ENCODE peak calls at places on chromosome 17, in nine cellular contexts. E, W, M, T, F, Z, A, S and G are unnamed samples.

GRCh38 chr17:48506246-48506645 is 24.6 kb downstream of the HOXB1 start:
- DNase-seq in E (no peak), W (no peak), M (no peak), T (no peak), F (no peak), Z (no peak), A (no peak), S (no peak), G (no peak)

GRCh38 chr17:80946449-80946848 is 45.2 kb upstream of the CHMP6 start:
- DNase-seq in E (no peak), W (no peak), M (no peak), T (no peak), F (no peak), Z (no peak), A (no peak), S (no peak), G (no peak)

GRCh38 chr17:49196520-49196919 is 13.9 kb downstream of the GNGT2 start:
- DNase-seq in E (no peak), W (no peak), M (no peak), T (no peak), F (no peak), Z (no peak), A (no peak), S (no peak), G (no peak)

GRCh38 chr17:52790359-52790955 is 631.9 kb upstream of the CA10 start:
- DNase-seq in E (no peak), W (no peak), M (no peak), T (no peak), F (no peak), Z (peak), A (no peak), S (peak), G (no peak)

GRCh38 chr17:57045868-57046671 is 39.0 kb upstream of the AKAP1 start:
- DNase-seq in E (peak), W (peak), M (no peak), T (no peak), F (no peak), Z (no peak), A (no peak), S (no peak), G (no peak)

GRCh38 chr17:49676276-49676868 is 1.5 kb downstream of the SPOP start:
- DNase-seq in E (peak), W (no peak), M (no peak), T (peak), F (peak), Z (peak), A (no peak), S (peak), G (peak)

GRCh38 chr17:76427457-76428231 is 25.3 kb downstream of the UBE2O start:
- DNase-seq in E (no peak), W (no peak), M (no peak), T (no peak), F (peak), Z (peak), A (no peak), S (peak), G (no peak)

GRCh38 chr17:27376637-27377547 is 79.4 kb upstream of the KSR1 start:
- DNase-seq in E (no peak), W (no peak), M (no peak), T (no peak), F (peak), Z (no peak), A (no peak), S (peak), G (no peak)

GRCh38 chr17:76053230-76054111 is 18.8 kb downstream of the SRP68 start:
- DNase-seq in E (no peak), W (no peak), M (no peak), T (no peak), F (peak), Z (peak), A (no peak), S (peak), G (no peak)

GRCh38 chr17:21774263-21774662 is 81.9 kb downstream of the KCNJ18 start:
- DNase-seq in E (no peak), W (no peak), M (no peak), T (no peak), F (no peak), Z (no peak), A (no peak), S (no peak), G (no peak)

GRCh38 chr17:61159415-61159814 is 240.2 kb upstream of the TBX2 start:
- DNase-seq in E (peak), W (no peak), M (no peak), T (no peak), F (peak), Z (peak), A (no peak), S (peak), G (no peak)

GRCh38 chr17:65434251-65434650 is 127.2 kb downstream of the AXIN2 start:
- DNase-seq in E (no peak), W (no peak), M (no peak), T (no peak), F (no peak), Z (no peak), A (no peak), S (peak), G (peak)

GRCh38 chr17:44820631-44821196 is 9.4 kb downstream of the GJC1 start:
- DNase-seq in E (no peak), W (no peak), M (no peak), T (no peak), F (peak), Z (peak), A (no peak), S (peak), G (peak)

GRCh38 chr17:77038860-77039555 is 101.8 kb upstream of the SEC14L1 start:
- DNase-seq in E (no peak), W (no peak), M (no peak), T (no peak), F (no peak), Z (no peak), A (no peak), S (no peak), G (no peak)

DNA sequence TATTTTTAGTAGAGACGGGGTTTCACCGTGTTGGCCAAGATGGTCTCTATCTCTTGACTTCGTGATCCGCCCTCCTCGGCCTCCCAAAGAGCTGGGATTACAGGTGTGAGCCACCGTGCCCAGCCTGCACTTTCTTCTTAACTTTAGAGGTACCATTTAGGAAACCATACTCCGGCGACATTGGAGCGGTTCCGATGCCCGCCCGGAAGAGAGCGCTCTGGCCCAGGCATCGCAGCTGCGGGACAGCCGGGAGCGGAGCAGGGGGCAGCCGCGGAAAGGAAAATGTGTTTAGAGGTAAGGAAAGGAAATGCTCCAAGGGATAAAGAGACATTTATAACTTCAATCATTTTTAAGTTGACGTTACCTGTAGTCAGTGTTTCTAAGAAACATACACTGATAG is 6.0 kb upstream of the HS3ST3B1 start:
- DNase-seq in E (no peak), W (no peak), M (no peak), T (peak), F (no peak), Z (no peak), A (no peak), S (no peak), G (no peak)
- TF ChIP-seq CTCF in E (no peak), W (no peak), M (no peak), T (peak), F (no peak), Z (peak), A (no peak), S (no peak), G (no peak)

GRCh38 chr17:29572691-29573557 is 4.4 kb downstream of the TP53I13 start:
- DNase-seq in E (peak), W (peak), M (peak), T (peak), F (peak), Z (peak), A (no peak), S (peak), G (no peak)
- H3K4me3 ChIP-seq in E (no peak), W (peak), M (no peak), T (peak), F (no peak), Z (no peak), A (peak), S (no peak), G (no peak)

GRCh38 chr17:40558651-40559015 is 6.6 kb downstream of the CCR7 start:
- DNase-seq in E (peak), W (no peak), M (no peak), T (no peak), F (no peak), Z (no peak), A (no peak), S (no peak), G (no peak)

GRCh38 chr17:40560592-40561293 is 4.5 kb downstream of the CCR7 start:
- DNase-seq in E (peak), W (peak), M (no peak), T (no peak), F (peak), Z (peak), A (no peak), S (peak), G (peak)

GRCh38 chr17:40559016-40559853 is 6.0 kb downstream of the CCR7 start:
- DNase-seq in E (peak), W (peak), M (no peak), T (no peak), F (no peak), Z (peak), A (no peak), S (peak), G (no peak)

GRCh38 chr17:40561294-40561870 is 3.9 kb downstream of the CCR7 start:
- DNase-seq in E (peak), W (peak), M (no peak), T (no peak), F (no peak), Z (no peak), A (no peak), S (no peak), G (no peak)

DNA sequence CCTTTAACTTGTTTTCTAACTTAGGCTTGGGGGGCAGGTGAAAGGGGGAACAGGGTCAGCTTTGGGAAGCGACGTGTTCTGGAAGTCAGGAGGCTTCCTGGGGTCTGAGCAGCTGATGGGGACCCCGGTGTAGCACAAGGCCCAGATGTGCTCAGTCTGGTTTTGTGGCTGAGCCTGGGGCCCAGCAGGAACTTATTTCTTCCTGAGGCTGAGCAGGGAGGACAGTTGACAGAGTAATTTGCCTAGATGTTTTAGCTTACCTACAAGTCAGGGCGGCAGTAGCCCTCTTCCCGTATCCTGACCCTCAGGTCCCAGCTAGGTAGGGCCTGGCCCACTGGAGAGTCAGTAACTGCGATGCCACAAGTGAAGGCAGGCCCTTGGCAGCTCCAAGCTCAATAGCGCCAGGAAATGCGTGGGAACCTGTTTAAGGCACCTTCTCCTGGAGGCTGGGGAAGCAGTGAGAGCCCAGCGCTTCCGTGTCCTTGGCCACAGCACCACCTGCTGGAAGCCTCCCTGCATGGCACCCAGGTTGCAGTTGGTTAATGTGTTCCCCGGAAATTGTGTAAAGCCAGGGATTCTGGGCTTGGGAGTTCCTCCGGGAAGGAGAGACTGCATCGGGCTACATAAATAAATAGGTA is 5.2 kb downstream of the CCR7 start:
- DNase-seq in E (peak), W (peak), M (peak), T (peak), F (peak), Z (peak), A (peak), S (peak), G (peak)
- TF ChIP-seq CTCF in E (peak), W (no peak), M (peak), T (peak), F (peak), Z (peak), A (peak), S (peak), G (peak)

GRCh38 chr17:1997146-1997586 is 28.0 kb downstream of the RTN4RL1 start:
- DNase-seq in E (no peak), W (no peak), M (no peak), T (no peak), F (no peak), Z (no peak), A (no peak), S (no peak), G (no peak)

GRCh38 chr17:1997587-1998425 is 27.3 kb downstream of the RTN4RL1 start:
- DNase-seq in E (no peak), W (peak), M (no peak), T (peak), F (no peak), Z (no peak), A (no peak), S (no peak), G (no peak)

GRCh38 chr17:1996243-1997145 is 28.6 kb downstream of the RTN4RL1 start:
- DNase-seq in E (no peak), W (no peak), M (no peak), T (no peak), F (no peak), Z (no peak), A (no peak), S (no peak), G (no peak)

GRCh38 chr17:1999557-2000251 is 25.4 kb downstream of the RTN4RL1 start:
- DNase-seq in E (no peak), W (peak), M (no peak), T (no peak), F (no peak), Z (peak), A (no peak), S (peak), G (no peak)

DNA sequence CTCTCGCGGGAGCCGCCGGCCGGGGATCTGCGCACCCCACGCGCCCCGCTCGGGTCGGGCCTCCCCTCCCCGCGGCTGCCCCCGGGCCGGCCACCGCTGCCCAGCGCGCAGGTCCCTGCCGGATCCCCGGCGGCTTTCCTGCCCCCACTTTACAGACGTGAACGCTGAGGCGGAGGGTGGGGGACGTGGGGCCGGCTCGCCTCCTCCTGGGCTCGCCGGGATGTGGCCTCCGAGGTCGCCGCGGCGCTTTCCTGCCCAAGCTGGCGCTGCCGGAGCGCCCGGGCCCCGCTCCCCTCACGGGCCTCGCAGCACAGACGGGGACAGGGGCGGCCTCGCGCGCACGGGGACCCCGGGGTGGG is 26.7 kb downstream of the RTN4RL1 start:
- DNase-seq in E (no peak), W (no peak), M (no peak), T (no peak), F (no peak), Z (no peak), A (no peak), S (no peak), G (no peak)
- H3K4me3 ChIP-seq in E (no peak), W (peak), M (peak), T (peak), F (no peak), Z (no peak), A (peak), S (peak), G (peak)